ENCODE peak calls at places on chromosomes 16 and 17, in four cellular contexts. One of them, this sample, is unnamed.

GRCh38 chr17:59427425-59427921 is 96.0 kb downstream of the YPEL2 start:
- DNase-seq in activated gamma-delta T cell treated with Interleukin-2 at 50 U/mL for 16 hours: no peak
- DNase-seq in AG08395: peak
- DNase-seq in left cardiac atrium: no peak
- DNase-seq in this sample: no peak

GRCh38 chr17:332023-332422 is 20.6 kb downstream of the RPH3AL start:
- DNase-seq in activated gamma-delta T cell treated with Interleukin-2 at 50 U/mL for 16 hours: no peak
- DNase-seq in AG08395: no peak
- DNase-seq in left cardiac atrium: no peak
- DNase-seq in this sample: no peak

GRCh38 chr17:52032454-52032853 is 126.1 kb downstream of the CA10 start:
- DNase-seq in activated gamma-delta T cell treated with Interleukin-2 at 50 U/mL for 16 hours: no peak
- DNase-seq in AG08395: no peak
- DNase-seq in left cardiac atrium: no peak
- DNase-seq in this sample: no peak

GRCh38 chr16:10923650-10924214 is 18.5 kb downstream of the DEXI start:
- DNase-seq in activated gamma-delta T cell treated with Interleukin-2 at 50 U/mL for 16 hours: no peak
- DNase-seq in AG08395: peak
- DNase-seq in left cardiac atrium: peak
- DNase-seq in this sample: no peak

GRCh38 chr16:48559462-48560211 is 50.3 kb downstream of the N4BP1 start:
- DNase-seq in activated gamma-delta T cell treated with Interleukin-2 at 50 U/mL for 16 hours: no peak
- DNase-seq in AG08395: no peak
- DNase-seq in left cardiac atrium: no peak
- DNase-seq in this sample: no peak

GRCh38 chr17:49866882-49867413 is 19.1 kb upstream of the TAC4 start:
- DNase-seq in activated gamma-delta T cell treated with Interleukin-2 at 50 U/mL for 16 hours: no peak
- DNase-seq in AG08395: no peak
- DNase-seq in left cardiac atrium: no peak
- DNase-seq in this sample: no peak

GRCh38 chr17:16486373-16487250 is 5.4 kb downstream of the LRRC75A start:
- DNase-seq in activated gamma-delta T cell treated with Interleukin-2 at 50 U/mL for 16 hours: no peak
- DNase-seq in AG08395: peak
- DNase-seq in left cardiac atrium: peak
- DNase-seq in this sample: no peak

GRCh38 chr16:14015948-14016347 is 55.2 kb upstream of the MRTFB start:
- DNase-seq in activated gamma-delta T cell treated with Interleukin-2 at 50 U/mL for 16 hours: no peak
- DNase-seq in AG08395: peak
- DNase-seq in left cardiac atrium: peak
- DNase-seq in this sample: no peak

This sample was measured in immature natural killer cell.